ENCODE peak calls at places on chromosomes 3 and 15, in seven cellular contexts. N, H, W, Z, J, X and E are unnamed samples.

GRCh38 chr3:33104803-33105202 is 7.9 kb upstream of the GLB1 start:
- DNase-seq in N (no peak), H (no peak), W (no peak), Z (no peak), J (no peak), X (no peak), E (no peak)

GRCh38 chr15:60134609-60135008 is 130.5 kb downstream of the FOXB1 start:
- DNase-seq in N (peak), H (no peak), W (no peak), Z (no peak), J (no peak), X (no peak), E (no peak)

GRCh38 chr3:133644768-133645167 is 17.0 kb downstream of the TOPBP1 start:
- DNase-seq in N (peak), H (no peak), W (no peak), Z (peak), J (no peak), X (no peak), E (no peak)

GRCh38 chr3:17937081-17937480 is 194.7 kb upstream of the TBC1D5 start:
- DNase-seq in N (no peak), H (no peak), W (no peak), Z (no peak), J (no peak), X (no peak), E (no peak)

GRCh38 chr3:66038726-66039589 is at the start of gene MAGI1:
- DNase-seq in N (peak), H (no peak), W (peak), Z (peak), J (peak), X (peak), E (no peak)

GRCh38 chr3:183428140-183429023 is at the start of gene MCF2L2:
- DNase-seq in N (no peak), H (peak), W (peak), Z (peak), J (peak), X (peak), E (peak)

GRCh38 chr3:72338082-72338941 is 509.9 kb downstream of the SHQ1 start:
- DNase-seq in N (peak), H (no peak), W (no peak), Z (no peak), J (no peak), X (no peak), E (no peak)

GRCh38 chr3:56928379-56929068 is 126.8 kb upstream of the ARHGEF3 start:
- DNase-seq in N (no peak), H (peak), W (no peak), Z (peak), J (no peak), X (no peak), E (no peak)

GRCh38 chr15:101472033-101472432 is 17.5 kb downstream of the PCSK6 start:
- DNase-seq in N (no peak), H (no peak), W (no peak), Z (no peak), J (no peak), X (no peak), E (no peak)

GRCh38 chr3:126551839-126552687 is 6.7 kb downstream of the C3orf22 start:
- DNase-seq in N (no peak), H (peak), W (peak), Z (no peak), J (no peak), X (no peak), E (no peak)

GRCh38 chr15:100740105-100740504 is 137.7 kb downstream of the ASB7 start:
- DNase-seq in N (no peak), H (no peak), W (no peak), Z (no peak), J (no peak), X (no peak), E (no peak)

DNA sequence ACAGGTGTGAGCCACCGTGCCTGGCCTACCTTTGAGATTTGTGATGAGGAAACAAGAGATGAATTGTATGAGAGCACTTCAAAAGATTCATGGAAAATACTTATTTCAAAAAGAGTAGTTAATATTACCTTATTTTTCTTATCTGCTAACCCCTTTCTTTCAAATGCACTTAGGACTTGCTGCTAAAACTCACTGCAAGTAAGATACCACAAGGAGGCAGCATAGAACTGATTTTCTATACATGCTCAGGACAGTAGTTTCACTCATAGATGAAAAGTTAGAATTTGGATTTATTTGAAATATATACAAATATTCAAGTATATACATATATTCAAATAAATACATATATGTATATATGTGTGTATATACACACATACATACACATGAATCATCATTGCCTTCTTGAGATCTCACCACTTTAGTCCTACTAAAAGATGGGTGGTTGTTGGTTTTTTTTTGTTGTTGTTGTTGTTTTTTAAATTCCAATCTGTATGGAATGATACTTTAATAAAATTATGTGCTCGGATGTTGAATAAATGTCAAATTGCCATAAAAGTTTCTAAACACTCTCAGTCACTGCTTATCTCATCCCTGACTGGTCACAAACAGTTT is 2.4 kb downstream of the CCNDBP1 start:
- DNase-seq in N (peak), H (no peak), W (no peak), Z (peak), J (no peak), X (no peak), E (no peak)
- TF ChIP-seq CTCF in N (peak), H (peak), W (no peak), Z (peak), J (peak), X (peak), E (peak)

GRCh38 chr3:128568602-128569490 is 75.8 kb upstream of the GATA2 start:
- DNase-seq in N (no peak), H (no peak), W (no peak), Z (no peak), J (no peak), X (no peak), E (no peak)

GRCh38 chr3:128567141-128567540 is 74.1 kb upstream of the GATA2 start:
- DNase-seq in N (no peak), H (no peak), W (no peak), Z (no peak), J (no peak), X (no peak), E (no peak)

GRCh38 chr3:128569756-128570155 is 76.8 kb upstream of the GATA2 start:
- DNase-seq in N (no peak), H (no peak), W (no peak), Z (no peak), J (no peak), X (no peak), E (no peak)

GRCh38 chr3:128572013-128572412 is 78.6 kb downstream of the RPN1 start:
- DNase-seq in N (no peak), H (no peak), W (no peak), Z (no peak), J (no peak), X (no peak), E (no peak)

GRCh38 chr3:128567705-128568356 is 74.8 kb upstream of the GATA2 start:
- DNase-seq in N (no peak), H (no peak), W (no peak), Z (no peak), J (no peak), X (no peak), E (no peak)
- TF ChIP-seq CTCF in N (no peak), H (no peak), W (no peak), Z (no peak), J (no peak), X (no peak), E (no peak)

DNA sequence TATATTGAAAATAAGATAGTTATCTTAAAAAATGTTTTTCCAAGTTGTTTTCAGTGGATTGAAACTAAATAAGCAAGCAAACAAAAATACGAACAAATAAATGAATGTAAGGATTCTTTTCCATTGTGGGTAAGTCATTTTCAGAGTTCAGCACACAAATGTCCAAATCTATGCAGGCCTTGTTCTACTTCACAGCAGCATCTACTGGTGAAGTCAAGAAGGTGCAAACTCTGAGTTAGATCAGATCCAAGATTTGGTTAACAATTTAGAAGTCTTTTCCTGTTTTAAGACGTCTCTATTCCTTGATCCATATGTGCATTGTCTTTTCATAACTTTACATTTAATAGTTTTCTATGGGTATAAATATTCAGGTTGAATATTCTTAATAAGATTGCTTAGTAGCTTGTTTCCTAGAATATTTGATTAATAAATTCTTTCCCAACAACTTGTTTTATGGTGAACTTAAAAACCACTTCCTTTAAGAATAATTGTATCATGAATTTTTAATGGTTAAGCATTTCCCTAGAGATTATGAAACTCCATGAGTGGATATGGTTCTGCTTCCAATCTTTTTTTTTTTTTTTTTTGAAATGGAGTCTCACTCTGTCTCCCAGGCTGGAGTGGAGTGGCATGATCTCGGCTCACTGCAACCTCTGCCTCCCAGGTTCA is 10.5 kb downstream of the PTX3 start:
- DNase-seq in N (peak), H (no peak), W (no peak), Z (peak), J (no peak), X (no peak), E (no peak)
- TF ChIP-seq CTCF in N (peak), H (no peak), W (no peak), Z (peak), J (peak), X (peak), E (no peak)

GRCh38 chr3:39812537-39812936 is 3.1 kb downstream of the MYRIP start:
- DNase-seq in N (peak), H (no peak), W (peak), Z (peak), J (no peak), X (no peak), E (no peak)
- TF ChIP-seq CTCF in N (peak), H (no peak), W (no peak), Z (peak), J (peak), X (peak), E (no peak)

GRCh38 chr15:68733666-68734065 is 87.0 kb downstream of the ANP32A start:
- DNase-seq in N (no peak), H (no peak), W (no peak), Z (peak), J (no peak), X (no peak), E (no peak)

GRCh38 chr15:68731318-68731897 is 89.3 kb downstream of the ANP32A start:
- DNase-seq in N (no peak), H (no peak), W (no peak), Z (no peak), J (no peak), X (no peak), E (no peak)

GRCh38 chr15:68732451-68732850 is 88.2 kb downstream of the ANP32A start:
- DNase-seq in N (no peak), H (no peak), W (no peak), Z (no peak), J (no peak), X (no peak), E (no peak)

GRCh38 chr15:68729789-68730201 is 90.9 kb downstream of the ANP32A start:
- DNase-seq in N (no peak), H (no peak), W (no peak), Z (peak), J (peak), X (no peak), E (no peak)

DNA sequence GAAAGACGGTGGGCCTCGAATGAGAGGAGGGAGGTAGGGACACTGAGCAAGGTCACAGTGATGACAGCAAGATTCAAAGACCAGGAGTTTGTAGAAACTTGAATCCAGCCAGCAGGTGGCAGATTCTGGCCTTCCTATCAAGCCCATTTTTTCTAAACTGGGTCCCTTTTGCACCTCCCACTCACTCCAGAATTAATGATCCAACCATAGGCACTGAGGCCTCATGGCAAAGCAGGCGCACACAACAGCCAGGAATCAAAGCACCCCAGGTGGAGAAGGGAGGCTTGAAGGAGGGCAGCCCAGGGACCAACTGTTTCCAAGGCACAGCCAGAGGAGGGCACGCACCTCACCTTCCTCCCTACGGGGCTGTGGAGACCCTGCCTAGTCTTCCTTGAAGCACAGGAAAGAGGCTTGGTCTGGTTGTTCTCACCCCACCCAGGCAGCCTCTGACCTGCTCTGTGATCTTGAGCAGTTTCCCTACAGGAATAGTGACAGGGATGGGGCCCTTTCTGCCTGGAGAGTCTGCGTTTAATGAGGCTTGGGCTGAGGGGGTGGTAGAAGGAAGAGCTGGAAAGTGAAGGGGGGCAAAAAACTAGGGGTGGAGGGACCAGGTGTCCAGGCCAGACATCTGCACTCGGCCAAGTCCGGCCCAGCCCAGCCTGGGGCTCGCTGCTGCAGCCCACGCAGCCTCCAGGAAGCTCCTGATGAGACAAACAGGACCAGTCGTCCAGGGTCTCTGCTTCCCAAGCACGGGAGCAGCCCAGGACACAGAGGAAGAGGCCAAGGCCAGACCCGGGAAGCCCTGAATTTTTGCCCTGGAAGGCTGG is 90.0 kb downstream of the ANP32A start:
- DNase-seq in N (peak), H (no peak), W (peak), Z (peak), J (peak), X (no peak), E (no peak)
- TF ChIP-seq CTCF in N (peak), H (peak), W (no peak), Z (peak), J (peak), X (peak), E (no peak)

GRCh38 chr15:42920281-42921048 is at the start of gene TTBK2:
- DNase-seq in N (peak), H (peak), W (peak), Z (peak), J (peak), X (peak), E (peak)

GRCh38 chr15:42919794-42920280 is 741 bp downstream of the TTBK2 start:
- DNase-seq in N (peak), H (peak), W (no peak), Z (peak), J (no peak), X (no peak), E (no peak)

GRCh38 chr15:42919308-42919707 is 1.3 kb downstream of the TTBK2 start:
- DNase-seq in N (peak), H (no peak), W (no peak), Z (peak), J (no peak), X (no peak), E (no peak)

GRCh38 chr15:42918047-42918446 is 2.5 kb downstream of the TTBK2 start:
- DNase-seq in N (no peak), H (no peak), W (no peak), Z (no peak), J (no peak), X (no peak), E (no peak)

GRCh38 chr15:42921049-42921731 is 612 bp upstream of the TTBK2 start:
- DNase-seq in N (peak), H (peak), W (peak), Z (peak), J (no peak), X (no peak), E (peak)
- TF ChIP-seq CTCF in N (no peak), H (no peak), W (no peak), Z (no peak), J (no peak), X (no peak), E (no peak)

GRCh38 chr3:13013151-13013561 is 60.1 kb downstream of the IQSEC1 start:
- DNase-seq in N (no peak), H (no peak), W (no peak), Z (no peak), J (no peak), X (no peak), E (no peak)
- TF ChIP-seq CTCF in N (no peak), H (no peak), W (no peak), Z (no peak), J (no peak), X (no peak), E (no peak)

GRCh38 chr15:91099616-91100560 is at the start of gene SV2B:
- DNase-seq in N (peak), H (peak), W (peak), Z (peak), J (peak), X (peak), E (peak)
- TF ChIP-seq CTCF in N (peak), H (no peak), W (no peak), Z (peak), J (peak), X (peak), E (no peak)

GRCh38 chr15:53197426-53197839 is 407.3 kb upstream of the ONECUT1 start:
- DNase-seq in N (peak), H (no peak), W (peak), Z (peak), J (peak), X (no peak), E (no peak)
- TF ChIP-seq CTCF in N (peak), H (no peak), W (no peak), Z (peak), J (peak), X (peak), E (no peak)

GRCh38 chr15:92603278-92603677 is 52.3 kb downstream of the FAM174B start:
- DNase-seq in N (no peak), H (no peak), W (no peak), Z (no peak), J (no peak), X (no peak), E (no peak)
- TF ChIP-seq CTCF in N (no peak), H (no peak), W (no peak), Z (no peak), J (no peak), X (no peak), E (no peak)